ENCODE peak calls at places on chromosome 9, in six cellular contexts. One of them, this sample, is unnamed.

GRCh38 chr9:36802171-36802920 is 229.7 kb downstream of the MELK start:
- DNase-seq in stomach: no peak
- DNase-seq in fibroblast of lung: peak; percentile 53
- DNase-seq in heart left ventricle: no peak
- DNase-seq in kidney: no peak
- DNase-seq in endothelial cell of umbilical vein: no peak
- DNase-seq in this sample: no peak

GRCh38 chr9:35294066-35294465 is 132.3 kb downstream of the UNC13B start:
- DNase-seq in heart left ventricle: no peak
- DNase-seq in endothelial cell of umbilical vein: no peak
- DNase-seq in kidney: no peak
- DNase-seq in stomach: no peak
- DNase-seq in fibroblast of lung: no peak
- DNase-seq in this sample: no peak

GRCh38 chr9:135992486-135993408 is 31.6 kb upstream of the UBAC1 start:
- DNase-seq in endothelial cell of umbilical vein: peak; percentile 81
- DNase-seq in heart left ventricle: peak; percentile 90
- DNase-seq in fibroblast of lung: peak; percentile 86
- DNase-seq in stomach: peak; percentile 75
- DNase-seq in kidney: peak; percentile 97
- DNase-seq in this sample: peak; percentile 80

GRCh38 chr9:110125207-110125751 is 82.7 kb downstream of the C9orf152 start:
- DNase-seq in endothelial cell of umbilical vein: peak; percentile 81
- DNase-seq in kidney: peak; percentile 96
- DNase-seq in stomach: peak; percentile 86
- DNase-seq in fibroblast of lung: peak; percentile 99
- DNase-seq in heart left ventricle: peak; percentile 90
- DNase-seq in this sample: peak; percentile 92

GRCh38 chr9:36728651-36729520 is 156.2 kb downstream of the MELK start:
- DNase-seq in kidney: peak; percentile 81
- DNase-seq in heart left ventricle: peak; percentile 19
- DNase-seq in fibroblast of lung: peak; percentile 58
- DNase-seq in endothelial cell of umbilical vein: peak; percentile 85
- DNase-seq in stomach: peak; percentile 69
- DNase-seq in this sample: peak; percentile 86

GRCh38 chr9:28971881-28972280 is 1398.6 kb upstream of the C9orf72 start:
- DNase-seq in stomach: no peak
- DNase-seq in kidney: no peak
- DNase-seq in endothelial cell of umbilical vein: no peak
- DNase-seq in fibroblast of lung: no peak
- DNase-seq in heart left ventricle: no peak
- DNase-seq in this sample: no peak

GRCh38 chr9:6584881-6585597 is 60.5 kb downstream of the GLDC start:
- DNase-seq in heart left ventricle: no peak
- DNase-seq in fibroblast of lung: peak; percentile 36
- DNase-seq in kidney: no peak
- DNase-seq in endothelial cell of umbilical vein: peak; percentile 58
- DNase-seq in stomach: no peak
- DNase-seq in this sample: no peak

GRCh38 chr9:6567140-6567591 is 78.4 kb downstream of the GLDC start:
- DNase-seq in heart left ventricle: no peak
- DNase-seq in kidney: no peak
- DNase-seq in fibroblast of lung: peak; percentile 98
- DNase-seq in endothelial cell of umbilical vein: peak; percentile 94
- DNase-seq in stomach: no peak
- DNase-seq in this sample: no peak

GRCh38 chr9:96125624-96126023 is 176.4 kb downstream of the HSD17B3 start:
- DNase-seq in fibroblast of lung: no peak
- DNase-seq in endothelial cell of umbilical vein: no peak
- DNase-seq in heart left ventricle: no peak
- DNase-seq in stomach: no peak
- DNase-seq in kidney: no peak
- DNase-seq in this sample: no peak

GRCh38 chr9:78298046-78298511 is 1.2 kb downstream of the PSAT1 start:
- DNase-seq in kidney: no peak
- DNase-seq in stomach: no peak
- DNase-seq in endothelial cell of umbilical vein: peak; percentile 10
- DNase-seq in fibroblast of lung: no peak
- DNase-seq in heart left ventricle: no peak
- DNase-seq in this sample: no peak

GRCh38 chr9:86185872-86186271 is 73.6 kb downstream of the C9orf153 start:
- DNase-seq in kidney: no peak
- DNase-seq in heart left ventricle: no peak
- DNase-seq in fibroblast of lung: peak; percentile 32
- DNase-seq in stomach: no peak
- DNase-seq in endothelial cell of umbilical vein: no peak
- DNase-seq in this sample: no peak

GRCh38 chr9:130331573-130331972 is 66.0 kb downstream of the HMCN2 start:
- DNase-seq in stomach: peak; percentile 31
- DNase-seq in kidney: no peak
- DNase-seq in endothelial cell of umbilical vein: no peak
- DNase-seq in heart left ventricle: peak; percentile 64
- DNase-seq in fibroblast of lung: peak; percentile 78
- DNase-seq in this sample: peak; percentile 66

GRCh38 chr9:38392235-38393127 is at the start of gene ALDH1B1:
- DNase-seq in stomach: peak; percentile 90
- DNase-seq in kidney: peak; percentile 96
- DNase-seq in fibroblast of lung: peak; percentile 87
- DNase-seq in endothelial cell of umbilical vein: peak; percentile 89
- DNase-seq in heart left ventricle: peak; percentile 85
- DNase-seq in this sample: peak; percentile 89

GRCh38 chr9:135890190-135890861 is 17.0 kb downstream of the CAMSAP1 start:
- DNase-seq in heart left ventricle: no peak
- DNase-seq in fibroblast of lung: no peak
- DNase-seq in stomach: peak; percentile 3
- DNase-seq in endothelial cell of umbilical vein: no peak
- DNase-seq in kidney: no peak
- DNase-seq in this sample: no peak

DNA sequence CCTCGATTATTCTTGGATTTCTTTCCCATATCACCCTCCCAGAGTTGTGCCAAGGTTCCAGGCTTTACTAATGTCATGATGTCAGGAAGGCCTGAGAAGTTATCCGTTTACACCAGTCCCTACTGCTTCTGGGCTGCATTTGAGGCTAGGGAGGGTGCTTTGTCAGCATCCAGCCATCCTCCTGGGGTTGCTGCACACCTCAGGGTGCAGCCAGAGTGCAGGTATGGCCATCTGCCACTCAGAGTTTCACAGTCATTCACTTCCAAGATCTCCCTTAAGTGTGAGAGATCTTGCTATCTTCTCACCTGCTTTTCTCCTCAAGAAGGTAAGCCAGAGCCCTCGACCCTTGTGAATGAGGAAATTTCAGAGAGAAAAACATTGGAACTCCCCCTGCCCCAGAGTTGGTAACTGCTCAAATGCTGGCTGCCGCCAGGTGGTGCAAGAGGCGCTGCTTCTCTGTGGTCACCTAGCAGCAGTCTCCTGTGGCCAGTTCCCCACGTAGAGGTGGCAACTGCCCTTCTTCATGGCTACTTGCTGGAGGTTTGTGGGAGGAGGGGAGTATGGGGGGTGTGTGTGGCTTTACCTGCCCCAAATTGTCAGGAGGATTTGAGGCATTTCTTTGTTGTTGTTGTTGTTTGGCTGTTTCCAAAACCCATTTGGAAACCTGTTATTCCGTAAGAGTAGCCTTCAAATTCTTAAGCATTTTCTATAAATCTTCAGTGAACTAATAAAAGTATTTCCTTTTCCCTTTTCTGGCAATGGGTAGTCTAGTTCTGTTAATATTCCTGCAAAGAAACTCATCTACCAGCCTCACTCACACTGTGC is 259.6 kb upstream of the DMRT1 start:
- DNase-seq in kidney: no peak
- DNase-seq in fibroblast of lung: no peak
- DNase-seq in heart left ventricle: no peak
- DNase-seq in stomach: no peak
- DNase-seq in endothelial cell of umbilical vein: no peak
- DNase-seq in this sample: no peak
- TF ChIP-seq CTCF in kidney: peak; percentile 28
- TF ChIP-seq CTCF in fibroblast of lung: peak; percentile 15
- TF ChIP-seq CTCF in heart left ventricle: no peak
- TF ChIP-seq CTCF in stomach: no peak
- TF ChIP-seq CTCF in endothelial cell of umbilical vein: no peak
- TF ChIP-seq CTCF in this sample: no peak

GRCh38 chr9:124384849-124385248 is 30.4 kb downstream of the PSMB7 start:
- DNase-seq in stomach: no peak
- DNase-seq in kidney: no peak
- DNase-seq in heart left ventricle: no peak
- DNase-seq in fibroblast of lung: no peak
- DNase-seq in endothelial cell of umbilical vein: no peak
- DNase-seq in this sample: no peak
- H3K4me1 ChIP-seq in stomach: peaks cover 55% of the 10 kb centered on the region
- H3K4me1 ChIP-seq in kidney: peaks cover 15% of the 10 kb centered on the region
- H3K4me1 ChIP-seq in heart left ventricle: peaks cover 25% of the 10 kb centered on the region
- H3K4me1 ChIP-seq in fibroblast of lung: peaks cover 4% of the 10 kb centered on the region
- H3K4me1 ChIP-seq in endothelial cell of umbilical vein: peaks cover 14% of the 10 kb centered on the region
- H3K4me1 ChIP-seq in this sample: peaks cover 15% of the 10 kb centered on the region

GRCh38 chr9:98732801-98733200 is 24.1 kb upstream of the GABBR2 start:
- DNase-seq in endothelial cell of umbilical vein: no peak
- DNase-seq in heart left ventricle: no peak
- DNase-seq in kidney: no peak
- DNase-seq in stomach: no peak
- DNase-seq in fibroblast of lung: no peak
- DNase-seq in this sample: no peak
- H3K4me3 ChIP-seq in endothelial cell of umbilical vein: no peak overlapping the region
- H3K4me3 ChIP-seq in heart left ventricle: no peak overlapping the region
- H3K4me3 ChIP-seq in kidney: no peak overlapping the region
- H3K4me3 ChIP-seq in stomach: no peak overlapping the region
- H3K4me3 ChIP-seq in fibroblast of lung: no peak overlapping the region
- H3K4me3 ChIP-seq in this sample: no peak overlapping the region

DNA sequence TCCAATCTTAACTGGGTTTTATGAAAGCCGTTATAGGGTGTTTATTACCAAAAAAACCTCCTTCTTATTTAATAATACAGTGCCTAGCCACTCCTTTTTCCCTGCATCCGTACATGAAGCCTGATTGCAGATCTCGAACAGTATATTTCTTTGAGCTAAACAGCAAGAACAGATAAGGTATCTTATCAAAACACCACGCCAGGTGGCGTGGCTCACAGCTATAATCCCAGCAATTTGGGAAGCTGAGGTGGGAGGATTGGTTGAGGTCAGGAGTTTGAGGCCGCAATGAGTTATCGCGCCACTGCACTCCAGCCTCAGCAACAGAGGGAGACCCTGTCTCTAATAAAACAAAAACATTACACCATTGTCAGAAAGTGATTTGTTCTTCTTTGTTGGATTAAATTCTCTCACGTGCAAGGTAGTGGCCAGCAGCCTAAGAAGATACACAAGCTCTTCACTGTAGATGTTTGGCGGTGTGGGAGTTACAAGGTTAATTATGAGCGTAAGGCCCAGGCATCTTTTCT is 291.2 kb upstream of the DMRT1 start:
- DNase-seq in endothelial cell of umbilical vein: no peak
- DNase-seq in fibroblast of lung: no peak
- DNase-seq in heart left ventricle: no peak
- DNase-seq in stomach: peak; percentile 40
- DNase-seq in kidney: no peak
- DNase-seq in this sample: peak; percentile 53
- TF ChIP-seq CTCF in endothelial cell of umbilical vein: no peak
- TF ChIP-seq CTCF in fibroblast of lung: no peak
- TF ChIP-seq CTCF in heart left ventricle: no peak
- TF ChIP-seq CTCF in stomach: no peak
- TF ChIP-seq CTCF in kidney: no peak
- TF ChIP-seq CTCF in this sample: no peak

This sample was measured in mucosa of descending colon.